ENCODE peak calls at places on chromosomes 3 and 15, in six cellular contexts. E is cardiac fibroblast, I is MG63, P is OCI-LY7, C is neural progenitor cell, J is lower lobe of right lung. S is an unnamed sample.
A peak's percentile ranks its signal among the peaks of the same experiment; 100 is the strongest.

GRCh38 chr15:76905855-76906254 is 715 bp upstream of the SCAPER start:
- DNase-seq in E (no peak), I (no peak), P (no peak), C (no peak), J (no peak), S (no peak)

GRCh38 chr3:43879166-43879565 is 188.4 kb downstream of the ABHD5 start:
- DNase-seq in E (peak; percentile 60), I (no peak), P (peak; percentile 73), C (peak; percentile 86), J (no peak), S (no peak)

GRCh38 chr15:70479056-70479455 is 284.3 kb downstream of the UACA start:
- DNase-seq in E (no peak), I (no peak), P (no peak), C (no peak), J (no peak), S (no peak)

GRCh38 chr3:43246956-43247355 is 39.4 kb upstream of the SNRK start:
- DNase-seq in E (peak; percentile 66), I (no peak), P (peak; percentile 75), C (peak; percentile 32), J (no peak), S (no peak)

GRCh38 chr3:33525232-33525631 is 85.0 kb upstream of the UBP1 start:
- DNase-seq in E (no peak), I (no peak), P (no peak), C (no peak), J (no peak), S (no peak)

GRCh38 chr3:36867810-36868209 is 77.0 kb downstream of the TRANK1 start:
- DNase-seq in E (no peak), I (no peak), P (no peak), C (peak; percentile 18), J (no peak), S (no peak)

GRCh38 chr3:71504250-71505036 is 79.1 kb downstream of the FOXP1 start:
- DNase-seq in E (peak; percentile 97), I (peak; percentile 82), P (no peak), C (no peak), J (no peak), S (peak; percentile 91)

GRCh38 chr3:49903451-49904424 is at the start of gene MST1R:
- DNase-seq in E (peak; percentile 11), I (no peak), P (no peak), C (peak; percentile 89), J (peak; percentile 92), S (no peak)

GRCh38 chr15:55549305-55549704 is 38.8 kb downstream of the PYGO1 start:
- DNase-seq in E (peak; percentile 45), I (no peak), P (no peak), C (no peak), J (no peak), S (no peak)

GRCh38 chr3:194395767-194396527 is 3.1 kb downstream of the GP5 start:
- DNase-seq in E (no peak), I (no peak), P (no peak), C (peak; percentile 56), J (no peak), S (peak; percentile 57)

GRCh38 chr3:129441782-129442181 is 1.8 kb downstream of the IFT122 start:
- DNase-seq in E (peak; percentile 60), I (peak; percentile 80), P (no peak), C (no peak), J (no peak), S (peak; percentile 85)

GRCh38 chr3:46877671-46878125 is at the start of gene PTH1R:
- DNase-seq in E (no peak), I (no peak), P (no peak), C (no peak), J (no peak), S (no peak)

GRCh38 chr3:71074416-71074815 is 509.1 kb downstream of the FOXP1 start:
- DNase-seq in E (peak; percentile 66), I (no peak), P (no peak), C (no peak), J (no peak), S (no peak)

GRCh38 chr15:70902105-70902504 is 9.5 kb downstream of the LRRC49 start:
- DNase-seq in E (peak; percentile 92), I (peak; percentile 38), P (no peak), C (no peak), J (no peak), S (peak; percentile 81)

GRCh38 chr3:40299721-40300335 is 9.7 kb upstream of the EIF1B start:
- DNase-seq in E (peak; percentile 88), I (peak; percentile 5), P (no peak), C (no peak), J (no peak), S (peak; percentile 93)

GRCh38 chr3:140242818-140243276 is 307.9 kb downstream of the CLSTN2 start:
- DNase-seq in E (peak; percentile 9), I (peak; percentile 30), P (no peak), C (no peak), J (no peak), S (no peak)

GRCh38 chr3:63795438-63795837 is 23.7 kb upstream of the C3orf49 start:
- DNase-seq in E (no peak), I (no peak), P (no peak), C (no peak), J (no peak), S (no peak)

GRCh38 chr3:67863869-67864268 is 209.5 kb upstream of the SUCLG2 start:
- DNase-seq in E (peak; percentile 20), I (no peak), P (peak; percentile 29), C (peak; percentile 59), J (no peak), S (no peak)

GRCh38 chr3:134008630-134009156 is 21.0 kb downstream of the SLCO2A1 start:
- DNase-seq in E (peak; percentile 66), I (peak; percentile 92), P (no peak), C (no peak), J (no peak), S (peak; percentile 91)

GRCh38 chr3:50639055-50639494 is 22.1 kb downstream of the MAPKAPK3 start:
- DNase-seq in E (peak; percentile 53), I (peak; percentile 85), P (no peak), C (no peak), J (no peak), S (peak; percentile 69)

GRCh38 chr15:58200739-58201138 is 62.6 kb downstream of the AQP9 start:
- DNase-seq in E (no peak), I (no peak), P (no peak), C (no peak), J (no peak), S (no peak)

GRCh38 chr3:100540791-100541334 is 48.4 kb downstream of the TMEM45A start:
- DNase-seq in E (no peak), I (no peak), P (no peak), C (no peak), J (no peak), S (peak; percentile 47)

GRCh38 chr3:17070560-17070959 is 185.8 kb downstream of the PLCL2 start:
- DNase-seq in E (peak; percentile 27), I (peak; percentile 74), P (no peak), C (peak; percentile 31), J (no peak), S (peak; percentile 42)

GRCh38 chr15:78351539-78351938 is 11.4 kb downstream of the CRABP1 start:
- DNase-seq in E (no peak), I (no peak), P (no peak), C (no peak), J (no peak), S (no peak)

DNA sequence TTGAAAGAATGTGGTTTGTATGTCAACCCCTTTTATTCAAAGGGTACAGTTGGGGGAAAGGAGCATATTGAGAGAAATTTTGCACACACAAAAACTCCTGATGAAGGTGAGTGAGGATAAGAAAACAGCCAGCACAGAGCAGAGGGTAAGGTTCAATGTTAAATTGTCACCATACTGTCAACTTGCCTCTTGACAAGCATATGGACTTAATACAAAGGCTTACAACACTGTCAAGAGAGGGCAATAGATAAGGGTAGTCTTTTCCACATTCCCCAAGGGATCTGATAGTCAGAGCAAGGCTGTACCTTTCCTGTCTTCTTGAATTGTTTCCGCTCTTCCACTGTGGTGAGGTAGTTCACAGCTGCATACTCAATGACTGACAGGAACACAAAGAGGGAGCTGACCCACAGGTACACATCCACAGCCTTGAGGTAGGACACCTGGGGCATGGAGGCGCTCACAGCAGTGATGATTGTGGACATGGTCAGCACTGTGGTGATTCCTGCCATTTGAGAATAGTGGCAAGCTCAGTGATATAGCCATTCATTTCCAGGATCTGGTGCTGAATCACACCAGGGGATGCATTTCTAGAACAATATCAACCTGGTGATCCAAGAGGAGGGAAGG is 20.4 kb upstream of the RIOX2 start:
- DNase-seq in E (no peak), I (no peak), P (no peak), C (no peak), J (no peak), S (no peak)
- H3K4me3 ChIP-seq in E (no peak overlapping the region), I (no peak overlapping the region), P (no peak overlapping the region), C (no peak overlapping the region), J (no peak overlapping the region), S (no peak overlapping the region)

GRCh38 chr3:73452731-73453130 is 172.0 kb downstream of the PDZRN3 start:
- DNase-seq in E (no peak), I (no peak), P (no peak), C (no peak), J (no peak), S (no peak)

GRCh38 chr3:73449774-73450173 is 175.0 kb downstream of the PDZRN3 start:
- DNase-seq in E (no peak), I (no peak), P (peak; percentile 4), C (no peak), J (no peak), S (no peak)

GRCh38 chr3:73453676-73454075 is 171.1 kb downstream of the PDZRN3 start:
- DNase-seq in E (peak; percentile 58), I (peak; percentile 1), P (no peak), C (no peak), J (no peak), S (peak; percentile 39)

GRCh38 chr3:73448761-73449290 is 175.9 kb downstream of the PDZRN3 start:
- DNase-seq in E (no peak), I (no peak), P (peak; percentile 56), C (no peak), J (no peak), S (no peak)

GRCh38 chr3:73451276-73451973 is 173.3 kb downstream of the PDZRN3 start:
- DNase-seq in E (no peak), I (no peak), P (peak; percentile 64), C (no peak), J (no peak), S (no peak)
- H3K4me3 ChIP-seq in E (no peak overlapping the region), I (no peak overlapping the region), P (peak overlapping the region; percentile 37), C (no peak overlapping the region), J (no peak overlapping the region), S (no peak overlapping the region)

DNA sequence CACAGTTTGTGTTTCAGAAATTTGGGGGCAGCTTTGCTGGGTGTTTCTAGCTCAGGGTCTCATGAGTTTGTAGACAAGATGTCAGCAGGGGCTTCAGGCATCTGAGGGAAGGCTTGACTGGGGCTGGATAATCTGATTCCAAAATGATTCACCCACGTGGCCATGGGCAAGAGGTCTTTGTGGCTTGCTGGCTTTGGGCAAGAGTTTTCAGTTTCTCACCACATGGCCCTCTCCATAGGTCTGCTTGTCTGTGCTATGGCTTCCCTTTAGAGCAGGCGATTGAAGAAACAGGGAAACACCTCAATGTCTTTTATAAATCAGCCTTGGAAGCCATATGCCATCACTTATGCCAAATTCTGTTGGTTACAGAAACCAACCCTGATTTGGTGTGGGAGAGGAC is 11.9 kb downstream of the RPS27L start:
- DNase-seq in E (no peak), I (no peak), P (no peak), C (no peak), J (no peak), S (no peak)
- H3K4me3 ChIP-seq in E (no peak overlapping the region), I (no peak overlapping the region), P (no peak overlapping the region), C (no peak overlapping the region), J (no peak overlapping the region), S (no peak overlapping the region)

GRCh38 chr3:159787794-159788205 is 200.8 kb upstream of the IL12A start:
- DNase-seq in E (peak; percentile 81), I (no peak), P (no peak), C (no peak), J (no peak), S (peak; percentile 55)
- H3K4me3 ChIP-seq in E (no peak overlapping the region), I (no peak overlapping the region), P (no peak overlapping the region), C (no peak overlapping the region), J (no peak overlapping the region), S (no peak overlapping the region)

S was measured in AG10803.